ENCODE peak calls at places on chromosomes 6 and 20, in eight cellular contexts. K, T, M, E, I, B, V and R are unnamed samples.

GRCh38 chr6:41732601-41733348 is 2.6 kb downstream of the TFEB start:
- DNase-seq in B (no peak), T (peak; percentile 26), M (peak; percentile 85), I (peak; percentile 56), K (peak; percentile 49), E (no peak), V (no peak), R (peak; percentile 45)

GRCh38 chr20:36929290-36929689 is 22.2 kb downstream of the SAMHD1 start:
- DNase-seq in K (no peak), V (no peak), T (no peak), I (no peak), E (no peak), M (no peak), B (no peak), R (no peak)

GRCh38 chr6:11430036-11430435 is 107.5 kb upstream of the TMEM170B start:
- DNase-seq in M (no peak), V (no peak), T (no peak), E (no peak), K (no peak), I (no peak), B (no peak), R (no peak)

GRCh38 chr6:51049983-51050877 is 231.6 kb downstream of the TFAP2B start:
- DNase-seq in V (no peak), I (no peak), B (no peak), T (no peak), K (no peak), E (no peak), M (no peak), R (no peak)

GRCh38 chr6:54267798-54268197 is 40.4 kb upstream of the TINAG start:
- DNase-seq in E (no peak), K (no peak), I (no peak), V (peak; percentile 31), B (peak; percentile 43), T (no peak), M (peak; percentile 51), R (peak; percentile 27)

GRCh38 chr6:90194371-90194841 is 102.2 kb downstream of the BACH2 start:
- DNase-seq in M (no peak), E (no peak), I (peak; percentile 55), V (no peak), T (no peak), K (no peak), B (no peak), R (no peak)

GRCh38 chr6:14765106-14765505 is 480.8 kb upstream of the JARID2 start:
- DNase-seq in B (no peak), E (no peak), I (no peak), M (no peak), V (no peak), T (no peak), K (no peak), R (no peak)

GRCh38 chr6:50850223-50850751 is 31.6 kb downstream of the TFAP2B start:
- DNase-seq in K (no peak), T (no peak), B (no peak), V (peak; percentile 43), M (no peak), E (no peak), I (no peak), R (no peak)

GRCh38 chr6:34150766-34151165 is 4.9 kb upstream of the GRM4 start:
- DNase-seq in M (no peak), K (no peak), B (no peak), V (no peak), I (no peak), E (no peak), T (no peak), R (no peak)

GRCh38 chr6:169452117-169452868 is 198.6 kb upstream of the THBS2 start:
- DNase-seq in T (no peak), B (no peak), M (no peak), K (no peak), E (no peak), I (peak; percentile 60), V (no peak), R (peak; percentile 59)

GRCh38 chr6:44219053-44219814 is 2.5 kb downstream of the MYMX start:
- DNase-seq in T (no peak), V (peak; percentile 68), M (peak; percentile 78), I (no peak), K (no peak), E (peak; percentile 78), B (peak; percentile 66), R (peak; percentile 83)

GRCh38 chr6:53837875-53838806 is 43.3 kb downstream of the LRRC1 start:
- DNase-seq in V (peak; percentile 61), E (no peak), I (peak; percentile 78), T (peak; percentile 36), K (no peak), B (no peak), M (no peak), R (no peak)

GRCh38 chr6:100435299-100435698 is 29.4 kb downstream of the SIM1 start:
- DNase-seq in T (no peak), V (no peak), M (no peak), E (no peak), K (no peak), I (no peak), B (no peak), R (no peak)

GRCh38 chr6:119215885-119216590 is 133.5 kb downstream of the MAN1A1 start:
- DNase-seq in E (no peak), K (no peak), M (no peak), T (no peak), B (no peak), I (no peak), V (no peak), R (no peak)

GRCh38 chr6:119129968-119130484 is 51.6 kb upstream of the FAM184A start:
- DNase-seq in K (no peak), V (no peak), T (no peak), E (no peak), I (no peak), B (no peak), M (no peak), R (no peak)

GRCh38 chr6:84657486-84657885 is 106.9 kb downstream of the TBX18 start:
- DNase-seq in T (no peak), B (no peak), I (no peak), K (no peak), V (no peak), M (no peak), E (no peak), R (no peak)

GRCh38 chr6:158575550-158575949 is 15.7 kb downstream of the TMEM181 start:
- DNase-seq in K (no peak), I (no peak), B (no peak), T (no peak), M (no peak), V (no peak), E (no peak), R (no peak)

GRCh38 chr6:121868191-121868590 is 432.7 kb downstream of the GJA1 start:
- DNase-seq in M (no peak), E (no peak), K (no peak), B (no peak), T (no peak), V (no peak), I (no peak), R (no peak)